ENCODE peak calls at places on chromosomes 11 and 22, in nine cellular contexts. One of them, this sample, is unnamed.

GRCh38 chr11:9615031-9615451 is 41.6 kb downstream of the WEE1 start:
- DNase-seq in spleen: no peak
- DNase-seq in NT2/D1: no peak
- DNase-seq in astrocyte of the spinal cord: no peak
- DNase-seq in fibroblast of the aortic adventitia: peak
- DNase-seq in fibroblast of mammary gland: no peak
- DNase-seq in K562: no peak
- DNase-seq in AG09309: no peak
- DNase-seq in choroid plexus epithelial cell: no peak
- DNase-seq in this sample: no peak

GRCh38 chr11:32713496-32713895 is 81.0 kb downstream of the CCDC73 start:
- DNase-seq in spleen: no peak
- DNase-seq in NT2/D1: no peak
- DNase-seq in astrocyte of the spinal cord: peak
- DNase-seq in fibroblast of the aortic adventitia: peak
- DNase-seq in fibroblast of mammary gland: peak
- DNase-seq in K562: no peak
- DNase-seq in AG09309: no peak
- DNase-seq in choroid plexus epithelial cell: peak
- DNase-seq in this sample: no peak

GRCh38 chr11:6523253-6523652 is 26.2 kb downstream of the DNHD1 start:
- DNase-seq in spleen: no peak
- DNase-seq in NT2/D1: no peak
- DNase-seq in astrocyte of the spinal cord: peak
- DNase-seq in fibroblast of the aortic adventitia: peak
- DNase-seq in fibroblast of mammary gland: peak
- DNase-seq in K562: no peak
- DNase-seq in AG09309: peak
- DNase-seq in choroid plexus epithelial cell: peak
- DNase-seq in this sample: no peak

GRCh38 chr22:40385041-40385782 is 14.8 kb downstream of the SGSM3 start:
- DNase-seq in spleen: no peak
- DNase-seq in NT2/D1: no peak
- DNase-seq in astrocyte of the spinal cord: no peak
- DNase-seq in fibroblast of the aortic adventitia: no peak
- DNase-seq in fibroblast of mammary gland: no peak
- DNase-seq in K562: no peak
- DNase-seq in AG09309: no peak
- DNase-seq in choroid plexus epithelial cell: no peak
- DNase-seq in this sample: no peak

GRCh38 chr22:43406186-43406790 is 5.5 kb upstream of the MPPED1 start:
- DNase-seq in spleen: no peak
- DNase-seq in NT2/D1: no peak
- DNase-seq in astrocyte of the spinal cord: no peak
- DNase-seq in fibroblast of the aortic adventitia: no peak
- DNase-seq in fibroblast of mammary gland: no peak
- DNase-seq in K562: no peak
- DNase-seq in AG09309: no peak
- DNase-seq in choroid plexus epithelial cell: no peak
- DNase-seq in this sample: no peak

GRCh38 chr11:116918925-116919653 is 81.7 kb upstream of the APOA1 start:
- DNase-seq in spleen: no peak
- DNase-seq in NT2/D1: no peak
- DNase-seq in astrocyte of the spinal cord: no peak
- DNase-seq in fibroblast of the aortic adventitia: no peak
- DNase-seq in fibroblast of mammary gland: no peak
- DNase-seq in K562: no peak
- DNase-seq in AG09309: no peak
- DNase-seq in choroid plexus epithelial cell: no peak
- DNase-seq in this sample: no peak

GRCh38 chr11:117704416-117705150 is 92.4 kb downstream of the DSCAML1 start:
- DNase-seq in spleen: no peak
- DNase-seq in NT2/D1: no peak
- DNase-seq in astrocyte of the spinal cord: no peak
- DNase-seq in fibroblast of the aortic adventitia: no peak
- DNase-seq in fibroblast of mammary gland: no peak
- DNase-seq in K562: no peak
- DNase-seq in AG09309: no peak
- DNase-seq in choroid plexus epithelial cell: no peak
- DNase-seq in this sample: no peak

GRCh38 chr22:50304528-50305392 is 2.7 kb downstream of the PLXNB2 start:
- DNase-seq in spleen: no peak
- DNase-seq in NT2/D1: no peak
- DNase-seq in astrocyte of the spinal cord: peak
- DNase-seq in fibroblast of the aortic adventitia: peak
- DNase-seq in fibroblast of mammary gland: peak
- DNase-seq in K562: peak
- DNase-seq in AG09309: no peak
- DNase-seq in choroid plexus epithelial cell: no peak
- DNase-seq in this sample: no peak

GRCh38 chr22:35963237-35963810 is 65.3 kb downstream of the RBFOX2 start:
- DNase-seq in spleen: no peak
- DNase-seq in NT2/D1: no peak
- DNase-seq in astrocyte of the spinal cord: no peak
- DNase-seq in fibroblast of the aortic adventitia: no peak
- DNase-seq in fibroblast of mammary gland: no peak
- DNase-seq in K562: no peak
- DNase-seq in AG09309: no peak
- DNase-seq in choroid plexus epithelial cell: no peak
- DNase-seq in this sample: no peak

GRCh38 chr22:35957589-35957988 is 71.0 kb downstream of the RBFOX2 start:
- DNase-seq in spleen: no peak
- DNase-seq in NT2/D1: no peak
- DNase-seq in astrocyte of the spinal cord: no peak
- DNase-seq in fibroblast of the aortic adventitia: no peak
- DNase-seq in fibroblast of mammary gland: peak
- DNase-seq in K562: no peak
- DNase-seq in AG09309: no peak
- DNase-seq in choroid plexus epithelial cell: no peak
- DNase-seq in this sample: no peak

GRCh38 chr22:35959121-35959800 is 69.4 kb downstream of the RBFOX2 start:
- DNase-seq in spleen: no peak
- DNase-seq in NT2/D1: no peak
- DNase-seq in astrocyte of the spinal cord: no peak
- DNase-seq in fibroblast of the aortic adventitia: no peak
- DNase-seq in fibroblast of mammary gland: no peak
- DNase-seq in K562: no peak
- DNase-seq in AG09309: no peak
- DNase-seq in choroid plexus epithelial cell: no peak
- DNase-seq in this sample: no peak

GRCh38 chr22:35958334-35958733 is 70.3 kb downstream of the RBFOX2 start:
- DNase-seq in spleen: no peak
- DNase-seq in NT2/D1: no peak
- DNase-seq in astrocyte of the spinal cord: no peak
- DNase-seq in fibroblast of the aortic adventitia: no peak
- DNase-seq in fibroblast of mammary gland: no peak
- DNase-seq in K562: no peak
- DNase-seq in AG09309: no peak
- DNase-seq in choroid plexus epithelial cell: no peak
- DNase-seq in this sample: no peak

DNA sequence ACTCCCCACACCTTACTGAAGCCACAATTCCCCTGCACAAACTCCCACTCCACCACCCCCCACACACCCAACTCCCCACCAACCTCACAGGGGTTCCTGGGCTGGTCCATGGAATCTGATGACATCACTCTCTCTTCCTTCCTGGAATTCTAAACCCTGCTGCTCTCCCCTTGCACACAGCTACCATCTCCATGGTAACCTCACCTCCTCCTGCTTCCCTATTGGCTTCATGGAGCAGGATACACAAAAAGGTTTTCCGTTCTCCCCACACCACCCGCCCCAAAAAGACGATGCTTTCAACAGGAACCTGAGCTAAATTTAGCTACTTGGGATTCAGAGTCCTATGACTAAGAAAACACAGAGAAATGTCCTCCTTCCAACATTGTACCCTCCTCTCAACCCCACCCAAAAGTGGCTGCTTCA is 67.1 kb downstream of the RBFOX2 start:
- DNase-seq in spleen: no peak
- DNase-seq in NT2/D1: peak
- DNase-seq in astrocyte of the spinal cord: peak
- DNase-seq in fibroblast of the aortic adventitia: peak
- DNase-seq in fibroblast of mammary gland: peak
- DNase-seq in K562: no peak
- DNase-seq in AG09309: no peak
- DNase-seq in choroid plexus epithelial cell: peak
- DNase-seq in this sample: peak
- H3K4me3 ChIP-seq in spleen: no peak
- H3K4me3 ChIP-seq in NT2/D1: no peak
- H3K4me3 ChIP-seq in astrocyte of the spinal cord: no peak
- H3K4me3 ChIP-seq in fibroblast of the aortic adventitia: peak
- H3K4me3 ChIP-seq in fibroblast of mammary gland: no peak
- H3K4me3 ChIP-seq in K562: no peak
- H3K4me3 ChIP-seq in AG09309: peak
- H3K4me3 ChIP-seq in choroid plexus epithelial cell: peak
- H3K4me3 ChIP-seq in this sample: no peak

GRCh38 chr22:44667829-44668189 is 34.2 kb upstream of the PRR5 start:
- DNase-seq in spleen: no peak
- DNase-seq in NT2/D1: no peak
- DNase-seq in astrocyte of the spinal cord: no peak
- DNase-seq in fibroblast of the aortic adventitia: no peak
- DNase-seq in fibroblast of mammary gland: no peak
- DNase-seq in K562: no peak
- DNase-seq in AG09309: no peak
- DNase-seq in choroid plexus epithelial cell: no peak
- DNase-seq in this sample: no peak

GRCh38 chr22:44668886-44669724 is 32.9 kb upstream of the PRR5 start:
- DNase-seq in spleen: no peak
- DNase-seq in NT2/D1: no peak
- DNase-seq in astrocyte of the spinal cord: no peak
- DNase-seq in fibroblast of the aortic adventitia: no peak
- DNase-seq in fibroblast of mammary gland: no peak
- DNase-seq in K562: peak
- DNase-seq in AG09309: no peak
- DNase-seq in choroid plexus epithelial cell: no peak
- DNase-seq in this sample: no peak

GRCh38 chr22:44668190-44668885 is 33.7 kb upstream of the PRR5 start:
- DNase-seq in spleen: peak
- DNase-seq in NT2/D1: no peak
- DNase-seq in astrocyte of the spinal cord: no peak
- DNase-seq in fibroblast of the aortic adventitia: no peak
- DNase-seq in fibroblast of mammary gland: no peak
- DNase-seq in K562: peak
- DNase-seq in AG09309: no peak
- DNase-seq in choroid plexus epithelial cell: no peak
- DNase-seq in this sample: no peak

GRCh38 chr22:44670220-44670983 is 31.6 kb upstream of the PRR5 start:
- DNase-seq in spleen: no peak
- DNase-seq in NT2/D1: no peak
- DNase-seq in astrocyte of the spinal cord: no peak
- DNase-seq in fibroblast of the aortic adventitia: no peak
- DNase-seq in fibroblast of mammary gland: no peak
- DNase-seq in K562: no peak
- DNase-seq in AG09309: no peak
- DNase-seq in choroid plexus epithelial cell: no peak
- DNase-seq in this sample: no peak

GRCh38 chr22:44669725-44670027 is 32.3 kb upstream of the PRR5 start:
- DNase-seq in spleen: no peak
- DNase-seq in NT2/D1: no peak
- DNase-seq in astrocyte of the spinal cord: no peak
- DNase-seq in fibroblast of the aortic adventitia: no peak
- DNase-seq in fibroblast of mammary gland: peak
- DNase-seq in K562: peak
- DNase-seq in AG09309: no peak
- DNase-seq in choroid plexus epithelial cell: peak
- DNase-seq in this sample: no peak
- H3K4me3 ChIP-seq in spleen: peak
- H3K4me3 ChIP-seq in NT2/D1: no peak
- H3K4me3 ChIP-seq in astrocyte of the spinal cord: no peak
- H3K4me3 ChIP-seq in fibroblast of the aortic adventitia: no peak
- H3K4me3 ChIP-seq in fibroblast of mammary gland: no peak
- H3K4me3 ChIP-seq in K562: no peak
- H3K4me3 ChIP-seq in AG09309: no peak
- H3K4me3 ChIP-seq in choroid plexus epithelial cell: no peak
- H3K4me3 ChIP-seq in this sample: no peak

GRCh38 chr11:206002-206384 is 1.2 kb downstream of the BET1L start:
- DNase-seq in spleen: no peak
- DNase-seq in NT2/D1: no peak
- DNase-seq in astrocyte of the spinal cord: no peak
- DNase-seq in fibroblast of the aortic adventitia: no peak
- DNase-seq in fibroblast of mammary gland: no peak
- DNase-seq in K562: no peak
- DNase-seq in AG09309: no peak
- DNase-seq in choroid plexus epithelial cell: no peak
- DNase-seq in this sample: no peak

GRCh38 chr11:204587-205109 is 2.6 kb downstream of the BET1L start:
- DNase-seq in spleen: no peak
- DNase-seq in NT2/D1: no peak
- DNase-seq in astrocyte of the spinal cord: no peak
- DNase-seq in fibroblast of the aortic adventitia: no peak
- DNase-seq in fibroblast of mammary gland: no peak
- DNase-seq in K562: no peak
- DNase-seq in AG09309: no peak
- DNase-seq in choroid plexus epithelial cell: no peak
- DNase-seq in this sample: no peak

GRCh38 chr11:203945-204586 is 3.1 kb downstream of the BET1L start:
- DNase-seq in spleen: no peak
- DNase-seq in NT2/D1: no peak
- DNase-seq in astrocyte of the spinal cord: no peak
- DNase-seq in fibroblast of the aortic adventitia: no peak
- DNase-seq in fibroblast of mammary gland: no peak
- DNase-seq in K562: no peak
- DNase-seq in AG09309: no peak
- DNase-seq in choroid plexus epithelial cell: no peak
- DNase-seq in this sample: no peak

GRCh38 chr11:206516-207212 is 535 bp downstream of the BET1L start:
- DNase-seq in spleen: peak
- DNase-seq in NT2/D1: no peak
- DNase-seq in astrocyte of the spinal cord: no peak
- DNase-seq in fibroblast of the aortic adventitia: peak
- DNase-seq in fibroblast of mammary gland: peak
- DNase-seq in K562: peak
- DNase-seq in AG09309: no peak
- DNase-seq in choroid plexus epithelial cell: no peak
- DNase-seq in this sample: no peak

DNA sequence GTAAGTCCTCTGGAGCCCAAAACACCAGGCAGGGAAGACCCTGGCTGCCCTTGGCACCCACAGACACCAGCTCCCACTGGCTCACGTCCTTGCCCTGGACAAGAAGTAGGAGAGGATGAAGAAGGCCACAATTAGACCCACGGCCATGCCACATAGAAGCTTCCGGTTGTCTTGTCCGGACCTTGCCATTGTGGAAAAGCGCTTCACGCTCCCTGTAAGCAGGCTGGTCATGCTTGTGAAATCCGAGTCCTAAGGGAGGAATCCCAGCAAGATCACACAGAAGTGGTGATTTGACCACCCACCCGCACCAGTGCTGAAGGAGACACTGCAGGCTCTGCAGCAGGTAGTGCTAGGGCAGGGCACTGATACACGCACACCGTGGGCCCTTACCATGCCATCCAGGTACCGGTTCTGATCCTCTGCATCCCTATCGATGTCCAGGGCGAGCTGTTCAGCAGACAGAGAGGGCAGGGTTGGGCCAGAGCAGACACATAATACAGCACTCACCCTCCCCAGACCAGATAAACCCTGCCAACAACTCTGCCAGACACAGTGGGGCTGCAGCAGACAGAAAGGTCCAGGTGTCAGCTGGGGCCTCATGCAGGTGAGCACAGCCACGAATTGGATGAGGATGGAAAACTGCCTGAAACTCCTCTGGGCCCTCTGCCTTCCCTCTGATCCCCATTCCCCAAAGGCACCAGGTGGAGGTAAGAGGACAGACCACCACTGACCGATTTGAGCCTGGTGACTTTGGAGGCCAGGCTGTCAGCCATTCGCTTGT is 1.8 kb downstream of the BET1L start:
- DNase-seq in spleen: no peak
- DNase-seq in NT2/D1: no peak
- DNase-seq in astrocyte of the spinal cord: no peak
- DNase-seq in fibroblast of the aortic adventitia: no peak
- DNase-seq in fibroblast of mammary gland: no peak
- DNase-seq in K562: no peak
- DNase-seq in AG09309: no peak
- DNase-seq in choroid plexus epithelial cell: no peak
- DNase-seq in this sample: no peak
- H3K4me3 ChIP-seq in spleen: peak
- H3K4me3 ChIP-seq in NT2/D1: no peak
- H3K4me3 ChIP-seq in astrocyte of the spinal cord: no peak
- H3K4me3 ChIP-seq in fibroblast of the aortic adventitia: peak
- H3K4me3 ChIP-seq in fibroblast of mammary gland: peak
- H3K4me3 ChIP-seq in K562: peak
- H3K4me3 ChIP-seq in AG09309: peak
- H3K4me3 ChIP-seq in choroid plexus epithelial cell: peak
- H3K4me3 ChIP-seq in this sample: peak

DNA sequence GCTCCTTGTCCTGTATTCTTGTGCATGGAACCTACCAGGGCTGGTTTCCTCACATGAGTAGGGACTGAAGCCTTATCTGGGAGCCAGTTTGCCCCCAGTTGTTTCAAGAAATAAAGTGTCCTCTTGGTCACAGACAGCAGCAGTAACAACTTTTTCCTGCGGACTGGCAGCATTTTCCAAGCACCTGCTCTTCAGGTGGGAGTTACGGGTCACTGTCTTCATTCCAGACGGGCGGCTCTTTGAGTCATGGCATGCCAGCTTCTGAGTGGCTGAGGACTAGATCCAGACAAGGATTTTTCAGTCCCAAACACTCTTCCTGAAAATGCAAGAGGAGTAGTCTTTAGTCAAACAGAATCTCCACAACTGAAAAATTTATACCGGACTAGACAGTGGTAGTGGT is 2.7 kb upstream of the CD44 start:
- DNase-seq in spleen: no peak
- DNase-seq in NT2/D1: no peak
- DNase-seq in astrocyte of the spinal cord: no peak
- DNase-seq in fibroblast of the aortic adventitia: no peak
- DNase-seq in fibroblast of mammary gland: no peak
- DNase-seq in K562: no peak
- DNase-seq in AG09309: no peak
- DNase-seq in choroid plexus epithelial cell: no peak
- DNase-seq in this sample: no peak
- H3K4me3 ChIP-seq in spleen: no peak
- H3K4me3 ChIP-seq in NT2/D1: no peak
- H3K4me3 ChIP-seq in astrocyte of the spinal cord: no peak
- H3K4me3 ChIP-seq in fibroblast of the aortic adventitia: no peak
- H3K4me3 ChIP-seq in fibroblast of mammary gland: no peak
- H3K4me3 ChIP-seq in K562: no peak
- H3K4me3 ChIP-seq in AG09309: no peak
- H3K4me3 ChIP-seq in choroid plexus epithelial cell: no peak
- H3K4me3 ChIP-seq in this sample: no peak

This sample was measured in skeletal muscle cell.